ENCODE peak calls at places on chromosomes 6 and 20, in eight cellular contexts. One of them, this sample, is unnamed.

GRCh38 chr6:158834675-158835385 is 15.7 kb upstream of the EZR start:
- DNase-seq in IMR-90: no peak
- DNase-seq in AG04450: no peak
- DNase-seq in endothelial cell of umbilical vein: no peak
- DNase-seq in brain microvascular endothelial cell: no peak
- DNase-seq in fibroblast of mammary gland: no peak
- DNase-seq in HepG2: no peak
- DNase-seq in psoas muscle: no peak
- DNase-seq in this sample: no peak

GRCh38 chr6:44932651-44933091 is 395.5 kb upstream of the RUNX2 start:
- DNase-seq in IMR-90: no peak
- DNase-seq in psoas muscle: no peak
- DNase-seq in AG04450: no peak
- DNase-seq in endothelial cell of umbilical vein: no peak
- DNase-seq in HepG2: no peak
- DNase-seq in brain microvascular endothelial cell: no peak
- DNase-seq in fibroblast of mammary gland: no peak
- DNase-seq in this sample: no peak

GRCh38 chr20:63273635-63274380 is 1.2 kb downstream of the ARFGAP1 start:
- DNase-seq in psoas muscle: no peak
- DNase-seq in fibroblast of mammary gland: peak; percentile 91
- DNase-seq in AG04450: peak; percentile 47
- DNase-seq in brain microvascular endothelial cell: peak; percentile 84
- DNase-seq in HepG2: peak; percentile 82
- DNase-seq in IMR-90: peak; percentile 88
- DNase-seq in endothelial cell of umbilical vein: peak; percentile 29
- DNase-seq in this sample: no peak

GRCh38 chr20:54188132-54188835 is 14.5 kb upstream of the CYP24A1 start:
- DNase-seq in IMR-90: no peak
- DNase-seq in psoas muscle: no peak
- DNase-seq in brain microvascular endothelial cell: no peak
- DNase-seq in AG04450: no peak
- DNase-seq in HepG2: no peak
- DNase-seq in fibroblast of mammary gland: peak; percentile 22
- DNase-seq in endothelial cell of umbilical vein: no peak
- DNase-seq in this sample: no peak

GRCh38 chr6:148935705-148936306 is 189.0 kb downstream of the UST start:
- DNase-seq in psoas muscle: no peak
- DNase-seq in HepG2: no peak
- DNase-seq in endothelial cell of umbilical vein: no peak
- DNase-seq in brain microvascular endothelial cell: peak; percentile 68
- DNase-seq in AG04450: no peak
- DNase-seq in fibroblast of mammary gland: peak; percentile 81
- DNase-seq in IMR-90: peak; percentile 71
- DNase-seq in this sample: no peak

GRCh38 chr6:7500737-7501282 is 40.7 kb upstream of the DSP start:
- DNase-seq in AG04450: no peak
- DNase-seq in HepG2: no peak
- DNase-seq in brain microvascular endothelial cell: no peak
- DNase-seq in IMR-90: no peak
- DNase-seq in fibroblast of mammary gland: no peak
- DNase-seq in psoas muscle: no peak
- DNase-seq in endothelial cell of umbilical vein: no peak
- DNase-seq in this sample: no peak

GRCh38 chr6:82067021-82067420 is 180.5 kb downstream of the IBTK start:
- DNase-seq in brain microvascular endothelial cell: no peak
- DNase-seq in psoas muscle: no peak
- DNase-seq in fibroblast of mammary gland: no peak
- DNase-seq in endothelial cell of umbilical vein: peak; percentile 73
- DNase-seq in HepG2: no peak
- DNase-seq in IMR-90: peak; percentile 3
- DNase-seq in AG04450: no peak
- DNase-seq in this sample: peak; percentile 92

GRCh38 chr20:39112196-39112743 is 150.1 kb downstream of the DHX35 start:
- DNase-seq in psoas muscle: peak; percentile 30
- DNase-seq in endothelial cell of umbilical vein: peak; percentile 41
- DNase-seq in fibroblast of mammary gland: peak; percentile 45
- DNase-seq in AG04450: no peak
- DNase-seq in HepG2: peak; percentile 65
- DNase-seq in brain microvascular endothelial cell: peak; percentile 22
- DNase-seq in IMR-90: peak; percentile 28
- DNase-seq in this sample: peak; percentile 59

GRCh38 chr6:29628419-29629281 is 4.3 kb downstream of the GABBR1 start:
- DNase-seq in fibroblast of mammary gland: peak; percentile 76
- DNase-seq in AG04450: peak; percentile 26
- DNase-seq in HepG2: peak; percentile 43
- DNase-seq in IMR-90: peak; percentile 73
- DNase-seq in endothelial cell of umbilical vein: peak; percentile 82
- DNase-seq in psoas muscle: peak; percentile 72
- DNase-seq in brain microvascular endothelial cell: peak; percentile 73
- DNase-seq in this sample: peak; percentile 42

GRCh38 chr20:43389839-43390626 is 67.7 kb upstream of the SRSF6 start:
- DNase-seq in psoas muscle: no peak
- DNase-seq in endothelial cell of umbilical vein: no peak
- DNase-seq in IMR-90: no peak
- DNase-seq in AG04450: no peak
- DNase-seq in fibroblast of mammary gland: no peak
- DNase-seq in brain microvascular endothelial cell: no peak
- DNase-seq in HepG2: no peak
- DNase-seq in this sample: no peak

GRCh38 chr20:32316667-32317066 is 39.2 kb downstream of the KIF3B start:
- DNase-seq in brain microvascular endothelial cell: peak; percentile 5
- DNase-seq in endothelial cell of umbilical vein: no peak
- DNase-seq in psoas muscle: no peak
- DNase-seq in AG04450: no peak
- DNase-seq in IMR-90: peak; percentile 44
- DNase-seq in fibroblast of mammary gland: peak; percentile 47
- DNase-seq in HepG2: no peak
- DNase-seq in this sample: no peak

GRCh38 chr20:45497971-45498494 is 17.4 kb downstream of the SPINT3 start:
- DNase-seq in fibroblast of mammary gland: no peak
- DNase-seq in psoas muscle: no peak
- DNase-seq in IMR-90: no peak
- DNase-seq in AG04450: no peak
- DNase-seq in HepG2: no peak
- DNase-seq in endothelial cell of umbilical vein: no peak
- DNase-seq in brain microvascular endothelial cell: no peak
- DNase-seq in this sample: no peak

GRCh38 chr6:35522660-35523658 is 10.3 kb upstream of the TULP1 start:
- DNase-seq in brain microvascular endothelial cell: peak; percentile 48
- DNase-seq in psoas muscle: peak; percentile 75
- DNase-seq in endothelial cell of umbilical vein: peak; percentile 72
- DNase-seq in AG04450: no peak
- DNase-seq in HepG2: peak; percentile 59
- DNase-seq in fibroblast of mammary gland: peak; percentile 56
- DNase-seq in IMR-90: peak; percentile 50
- DNase-seq in this sample: peak; percentile 73

GRCh38 chr20:10466325-10466724 is 31.2 kb downstream of the SLX4IP start:
- DNase-seq in AG04450: no peak
- DNase-seq in endothelial cell of umbilical vein: peak; percentile 86
- DNase-seq in brain microvascular endothelial cell: no peak
- DNase-seq in HepG2: no peak
- DNase-seq in psoas muscle: no peak
- DNase-seq in IMR-90: peak; percentile 16
- DNase-seq in fibroblast of mammary gland: peak; percentile 7
- DNase-seq in this sample: no peak

GRCh38 chr6:2103644-2104523 is 141.5 kb downstream of the GMDS start:
- DNase-seq in psoas muscle: no peak
- DNase-seq in fibroblast of mammary gland: peak; percentile 61
- DNase-seq in brain microvascular endothelial cell: peak; percentile 25
- DNase-seq in IMR-90: peak; percentile 69
- DNase-seq in AG04450: no peak
- DNase-seq in endothelial cell of umbilical vein: peak; percentile 84
- DNase-seq in HepG2: peak; percentile 43
- DNase-seq in this sample: peak; percentile 44

GRCh38 chr6:33384581-33385020 is 7.0 kb upstream of the KIFC1 start:
- DNase-seq in psoas muscle: no peak
- DNase-seq in brain microvascular endothelial cell: peak; percentile 38
- DNase-seq in fibroblast of mammary gland: peak; percentile 91
- DNase-seq in endothelial cell of umbilical vein: peak; percentile 41
- DNase-seq in IMR-90: peak; percentile 80
- DNase-seq in HepG2: no peak
- DNase-seq in AG04450: peak; percentile 34
- DNase-seq in this sample: no peak

GRCh38 chr6:39729945-39730344 is 4.7 kb upstream of the KIF6 start:
- DNase-seq in IMR-90: no peak
- DNase-seq in psoas muscle: no peak
- DNase-seq in fibroblast of mammary gland: no peak
- DNase-seq in endothelial cell of umbilical vein: no peak
- DNase-seq in AG04450: no peak
- DNase-seq in HepG2: no peak
- DNase-seq in brain microvascular endothelial cell: no peak
- DNase-seq in this sample: no peak

GRCh38 chr6:39725632-39725997 is 407 bp upstream of the KIF6 start:
- DNase-seq in HepG2: no peak
- DNase-seq in fibroblast of mammary gland: no peak
- DNase-seq in IMR-90: no peak
- DNase-seq in brain microvascular endothelial cell: no peak
- DNase-seq in endothelial cell of umbilical vein: no peak
- DNase-seq in psoas muscle: no peak
- DNase-seq in AG04450: no peak
- DNase-seq in this sample: no peak

GRCh38 chr6:39733704-39734103 is 8.5 kb upstream of the KIF6 start:
- DNase-seq in HepG2: no peak
- DNase-seq in AG04450: no peak
- DNase-seq in fibroblast of mammary gland: no peak
- DNase-seq in psoas muscle: no peak
- DNase-seq in IMR-90: no peak
- DNase-seq in endothelial cell of umbilical vein: no peak
- DNase-seq in brain microvascular endothelial cell: no peak
- DNase-seq in this sample: no peak

GRCh38 chr6:39731565-39731964 is 6.4 kb upstream of the KIF6 start:
- DNase-seq in endothelial cell of umbilical vein: no peak
- DNase-seq in IMR-90: no peak
- DNase-seq in brain microvascular endothelial cell: no peak
- DNase-seq in psoas muscle: no peak
- DNase-seq in fibroblast of mammary gland: no peak
- DNase-seq in HepG2: no peak
- DNase-seq in AG04450: no peak
- DNase-seq in this sample: no peak
- TF ChIP-seq CTCF in endothelial cell of umbilical vein: no peak
- TF ChIP-seq CTCF in IMR-90: no peak
- TF ChIP-seq CTCF in brain microvascular endothelial cell: peak; percentile 56
- TF ChIP-seq CTCF in psoas muscle: no peak
- TF ChIP-seq CTCF in fibroblast of mammary gland: no peak
- TF ChIP-seq CTCF in HepG2: no peak
- TF ChIP-seq CTCF in AG04450: no peak
- TF ChIP-seq CTCF in this sample: no peak

GRCh38 chr6:90105766-90106165 is 190.9 kb downstream of the BACH2 start:
- DNase-seq in AG04450: no peak
- DNase-seq in HepG2: no peak
- DNase-seq in psoas muscle: no peak
- DNase-seq in endothelial cell of umbilical vein: no peak
- DNase-seq in fibroblast of mammary gland: no peak
- DNase-seq in IMR-90: no peak
- DNase-seq in brain microvascular endothelial cell: no peak
- DNase-seq in this sample: no peak
- H3K4me3 ChIP-seq in AG04450: no peak overlapping the region
- H3K4me3 ChIP-seq in HepG2: no peak overlapping the region
- H3K4me3 ChIP-seq in psoas muscle: no peak overlapping the region
- H3K4me3 ChIP-seq in endothelial cell of umbilical vein: no peak overlapping the region
- H3K4me3 ChIP-seq in fibroblast of mammary gland: no peak overlapping the region
- H3K4me3 ChIP-seq in IMR-90: no peak overlapping the region
- H3K4me3 ChIP-seq in brain microvascular endothelial cell: no peak overlapping the region
- H3K4me3 ChIP-seq in this sample: no peak overlapping the region

DNA sequence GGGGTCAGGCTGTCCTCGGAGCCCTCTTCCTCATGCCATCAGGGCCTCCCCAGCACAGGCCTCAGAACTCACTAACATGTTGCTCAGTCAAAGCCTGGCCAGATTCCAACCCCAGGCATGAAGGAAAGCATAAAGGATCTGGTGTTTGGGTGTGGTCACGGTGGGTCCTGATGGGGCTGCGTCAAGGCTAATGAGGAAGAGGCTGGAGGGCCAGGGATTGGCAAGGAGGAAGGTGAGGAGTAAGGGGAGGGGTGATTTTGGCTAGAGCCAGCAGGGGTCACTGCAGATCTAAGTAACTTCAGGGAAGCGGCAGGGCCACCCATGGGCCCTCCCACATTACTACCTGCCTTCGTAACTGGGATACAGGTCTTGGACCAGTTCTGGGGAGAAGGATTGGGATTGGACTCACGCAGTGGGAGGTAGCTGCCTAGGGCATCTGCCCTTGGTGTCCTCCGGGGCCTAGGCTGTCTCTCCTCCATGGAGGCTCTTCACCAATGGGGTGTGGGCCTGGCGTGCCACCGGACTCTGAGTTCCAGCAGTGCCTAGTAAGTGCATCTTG is 36.2 kb upstream of the MRPS18A start:
- DNase-seq in HepG2: peak; percentile 84
- DNase-seq in IMR-90: peak; percentile 70
- DNase-seq in endothelial cell of umbilical vein: peak; percentile 56
- DNase-seq in fibroblast of mammary gland: peak; percentile 77
- DNase-seq in psoas muscle: no peak
- DNase-seq in brain microvascular endothelial cell: peak; percentile 50
- DNase-seq in AG04450: no peak
- DNase-seq in this sample: peak; percentile 89
- TF ChIP-seq CTCF in HepG2: peak; percentile 98
- TF ChIP-seq CTCF in IMR-90: peak; percentile 70
- TF ChIP-seq CTCF in endothelial cell of umbilical vein: peak; percentile 61
- TF ChIP-seq CTCF in fibroblast of mammary gland: peak; percentile 65
- TF ChIP-seq CTCF in psoas muscle: peak; percentile 37
- TF ChIP-seq CTCF in brain microvascular endothelial cell: peak; percentile 79
- TF ChIP-seq CTCF in AG04450: peak; percentile 61
- TF ChIP-seq CTCF in this sample: peak; percentile 82

GRCh38 chr20:36473164-36473563 is 68.2 kb upstream of the MYL9 start:
- DNase-seq in endothelial cell of umbilical vein: no peak
- DNase-seq in IMR-90: no peak
- DNase-seq in AG04450: no peak
- DNase-seq in HepG2: no peak
- DNase-seq in fibroblast of mammary gland: no peak
- DNase-seq in brain microvascular endothelial cell: no peak
- DNase-seq in psoas muscle: no peak
- DNase-seq in this sample: no peak

GRCh38 chr20:36469973-36470372 is 71.3 kb upstream of the MYL9 start:
- DNase-seq in fibroblast of mammary gland: no peak
- DNase-seq in HepG2: no peak
- DNase-seq in AG04450: no peak
- DNase-seq in endothelial cell of umbilical vein: peak; percentile 58
- DNase-seq in brain microvascular endothelial cell: no peak
- DNase-seq in IMR-90: no peak
- DNase-seq in psoas muscle: no peak
- DNase-seq in this sample: no peak

GRCh38 chr20:36470482-36471062 is 70.7 kb upstream of the MYL9 start:
- DNase-seq in endothelial cell of umbilical vein: no peak
- DNase-seq in AG04450: no peak
- DNase-seq in HepG2: no peak
- DNase-seq in brain microvascular endothelial cell: no peak
- DNase-seq in IMR-90: no peak
- DNase-seq in psoas muscle: no peak
- DNase-seq in fibroblast of mammary gland: no peak
- DNase-seq in this sample: no peak

GRCh38 chr20:36472656-36473071 is 68.7 kb upstream of the MYL9 start:
- DNase-seq in endothelial cell of umbilical vein: no peak
- DNase-seq in IMR-90: no peak
- DNase-seq in AG04450: no peak
- DNase-seq in HepG2: no peak
- DNase-seq in fibroblast of mammary gland: no peak
- DNase-seq in psoas muscle: peak; percentile 57
- DNase-seq in brain microvascular endothelial cell: no peak
- DNase-seq in this sample: no peak

GRCh38 chr20:36471885-36472642 is 69.3 kb upstream of the MYL9 start:
- DNase-seq in fibroblast of mammary gland: no peak
- DNase-seq in psoas muscle: no peak
- DNase-seq in endothelial cell of umbilical vein: no peak
- DNase-seq in brain microvascular endothelial cell: no peak
- DNase-seq in HepG2: no peak
- DNase-seq in IMR-90: no peak
- DNase-seq in AG04450: no peak
- DNase-seq in this sample: no peak
- H3K4me3 ChIP-seq in fibroblast of mammary gland: no peak overlapping the region
- H3K4me3 ChIP-seq in psoas muscle: peak overlapping the region; percentile 35
- H3K4me3 ChIP-seq in endothelial cell of umbilical vein: no peak overlapping the region
- H3K4me3 ChIP-seq in brain microvascular endothelial cell: no peak overlapping the region
- H3K4me3 ChIP-seq in HepG2: no peak overlapping the region
- H3K4me3 ChIP-seq in IMR-90: no peak overlapping the region
- H3K4me3 ChIP-seq in AG04450: no peak overlapping the region
- H3K4me3 ChIP-seq in this sample: no peak overlapping the region